ENCODE peak calls at places on chromosome 7, in nine cellular contexts. S, K, F, D, B, X, G, T and E are unnamed samples. For H3K4me1, the result is how much of the 10 kb centered on the place peaks cover.

GRCh38 chr7:43480581-43480980 is 102.3 kb upstream of the STK17A start:
- DNase-seq in S (no peak), K (no peak), F (no peak), D (peak), B (no peak), X (no peak), G (no peak), T (no peak), E (no peak)

GRCh38 chr7:98470131-98470985 is 69.5 kb upstream of the BAIAP2L1 start:
- DNase-seq in S (no peak), K (no peak), F (peak), D (no peak), B (no peak), X (no peak), G (no peak), T (no peak), E (peak)

GRCh38 chr7:94657771-94658693 is 2.1 kb upstream of the SGCE start:
- DNase-seq in S (peak), K (peak), F (peak), D (peak), B (peak), X (peak), G (peak), T (peak), E (peak)

GRCh38 chr7:5452937-5453540 is 29.4 kb upstream of the TNRC18 start:
- DNase-seq in S (no peak), K (no peak), F (no peak), D (peak), B (no peak), X (peak), G (peak), T (peak), E (no peak)

GRCh38 chr7:70565723-70566122 is 566.2 kb upstream of the GALNT17 start:
- DNase-seq in S (no peak), K (no peak), F (no peak), D (no peak), B (no peak), X (no peak), G (no peak), T (no peak), E (no peak)

GRCh38 chr7:160958-161725 is 31.2 kb upstream of the FAM20C start:
- DNase-seq in S (no peak), K (no peak), F (no peak), D (no peak), B (no peak), X (no peak), G (no peak), T (no peak), E (peak)

GRCh38 chr7:23544913-23545354 is 13.2 kb upstream of the TRA2A start:
- DNase-seq in S (peak), K (no peak), F (no peak), D (peak), B (peak), X (no peak), G (no peak), T (no peak), E (no peak)

GRCh38 chr7:87170828-87171227 is 18.6 kb downstream of the DMTF1 start:
- DNase-seq in S (no peak), K (no peak), F (no peak), D (no peak), B (no peak), X (no peak), G (no peak), T (no peak), E (no peak)

GRCh38 chr7:157709531-157710251 is 372.9 kb downstream of the DNAJB6 start:
- DNase-seq in S (no peak), K (peak), F (no peak), D (no peak), B (no peak), X (no peak), G (no peak), T (no peak), E (no peak)

GRCh38 chr7:5139998-5140397 is 50.0 kb upstream of the WIPI2 start:
- DNase-seq in S (peak), K (no peak), F (peak), D (peak), B (peak), X (no peak), G (no peak), T (peak), E (no peak)

GRCh38 chr7:118590107-118590506 is 365.6 kb downstream of the ANKRD7 start:
- DNase-seq in S (no peak), K (no peak), F (no peak), D (no peak), B (peak), X (no peak), G (no peak), T (no peak), E (no peak)

GRCh38 chr7:110591341-110591740 is 499.6 kb upstream of the LRRN3 start:
- DNase-seq in S (no peak), K (no peak), F (no peak), D (peak), B (no peak), X (no peak), G (no peak), T (no peak), E (no peak)

GRCh38 chr7:28708033-28708451 is 250.1 kb downstream of the TRIL start:
- DNase-seq in S (no peak), K (no peak), F (no peak), D (peak), B (no peak), X (no peak), G (peak), T (no peak), E (no peak)

GRCh38 chr7:568681-569035 is 49.0 kb upstream of the PDGFA start:
- DNase-seq in S (no peak), K (peak), F (no peak), D (peak), B (no peak), X (peak), G (no peak), T (no peak), E (peak)

DNA sequence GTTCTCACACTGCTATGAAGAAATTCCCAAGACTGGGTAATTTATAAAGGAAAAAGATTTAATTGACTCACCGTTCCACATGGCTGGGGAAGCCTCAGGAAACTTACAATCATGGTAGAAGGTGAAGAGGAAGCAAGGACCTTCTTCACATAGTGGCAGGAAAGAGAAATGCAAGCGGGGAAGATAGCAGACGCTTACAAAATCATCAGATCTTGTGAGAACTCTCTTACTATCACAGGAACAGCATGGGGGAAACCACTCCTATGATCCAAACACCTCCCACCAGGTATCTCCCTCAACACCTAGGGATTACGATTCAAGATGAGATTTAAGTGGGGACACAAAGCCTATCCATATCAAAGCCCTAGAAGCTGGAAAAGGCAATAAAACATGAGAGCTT is 130.8 kb downstream of the MDFIC start:
- DNase-seq in S (no peak), K (no peak), F (no peak), D (no peak), B (no peak), X (no peak), G (no peak), T (no peak), E (no peak)
- H3K4me1 ChIP-seq in S (under half), K (under half), F (under half), D (under half), B (under half), X (under half), G (under half), T (under half), E (under half)

DNA sequence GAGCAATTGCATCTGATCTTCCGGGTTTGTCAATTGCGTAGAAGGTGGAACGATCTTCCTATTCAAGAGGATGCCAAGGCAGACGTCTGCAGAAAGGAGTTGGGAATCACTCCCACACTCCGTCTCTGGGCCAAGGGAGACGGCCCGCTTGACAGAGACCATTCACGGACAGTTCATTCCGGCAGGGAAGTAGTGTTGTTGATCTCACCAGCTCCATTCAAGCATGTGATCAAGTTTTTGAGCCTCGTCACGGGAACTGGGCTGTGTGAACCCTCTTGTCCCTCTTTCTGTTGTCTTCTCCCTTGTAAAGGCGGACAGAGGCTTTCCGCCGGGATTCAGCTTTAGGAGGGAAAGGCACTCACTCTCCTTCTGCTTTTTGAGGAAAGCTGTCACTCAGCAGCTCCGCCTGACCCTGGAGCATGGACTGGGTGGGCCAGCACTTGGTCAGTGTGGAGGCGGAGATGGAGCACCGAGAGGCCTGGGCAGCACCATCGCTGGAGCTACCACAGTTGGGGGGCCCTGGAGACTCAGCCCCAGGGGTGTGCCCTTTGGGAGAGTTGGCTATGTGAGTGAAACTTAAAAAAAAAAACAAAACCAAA is 44.9 kb downstream of the SPDYE5 start:
- DNase-seq in S (no peak), K (no peak), F (no peak), D (no peak), B (no peak), X (no peak), G (no peak), T (no peak), E (no peak)
- TF ChIP-seq POLR2A in S (no peak), K (no peak), F (no peak), D (no peak), B (no peak), X (no peak), G (no peak), T (no peak), E (no peak)

GRCh38 chr7:74283858-74284447 is 5.3 kb upstream of the CLIP2 start:
- DNase-seq in S (no peak), K (no peak), F (no peak), D (peak), B (no peak), X (no peak), G (no peak), T (no peak), E (no peak)

GRCh38 chr7:74286131-74286530 is 3.1 kb upstream of the CLIP2 start:
- DNase-seq in S (no peak), K (no peak), F (no peak), D (no peak), B (no peak), X (no peak), G (no peak), T (no peak), E (no peak)

GRCh38 chr7:74284781-74285259 is 4.4 kb upstream of the CLIP2 start:
- DNase-seq in S (peak), K (no peak), F (peak), D (no peak), B (no peak), X (no peak), G (no peak), T (no peak), E (no peak)

GRCh38 chr7:74280985-74281384 is 8.2 kb upstream of the CLIP2 start:
- DNase-seq in S (no peak), K (no peak), F (no peak), D (peak), B (no peak), X (no peak), G (no peak), T (no peak), E (no peak)

GRCh38 chr7:74282748-74283459 is 6.3 kb upstream of the CLIP2 start:
- DNase-seq in S (no peak), K (no peak), F (no peak), D (no peak), B (no peak), X (no peak), G (no peak), T (no peak), E (no peak)
- H3K4me1 ChIP-seq in S (under half), K (under half), F (under half), D (under half), B (half or more), X (under half), G (under half), T (under half), E (under half)

GRCh38 chr7:150313870-150314269 is 9.3 kb upstream of the LRRC61 start:
- DNase-seq in S (no peak), K (no peak), F (no peak), D (no peak), B (no peak), X (no peak), G (no peak), T (no peak), E (no peak)

GRCh38 chr7:150311711-150312110 is 11.4 kb upstream of the LRRC61 start:
- DNase-seq in S (no peak), K (no peak), F (no peak), D (no peak), B (no peak), X (no peak), G (no peak), T (no peak), E (no peak)

GRCh38 chr7:150311146-150311545 is 12.0 kb upstream of the LRRC61 start:
- DNase-seq in S (no peak), K (no peak), F (no peak), D (no peak), B (no peak), X (no peak), G (no peak), T (no peak), E (no peak)

GRCh38 chr7:150314639-150315239 is 8.4 kb upstream of the LRRC61 start:
- DNase-seq in S (no peak), K (no peak), F (no peak), D (no peak), B (no peak), X (no peak), G (no peak), T (no peak), E (no peak)

DNA sequence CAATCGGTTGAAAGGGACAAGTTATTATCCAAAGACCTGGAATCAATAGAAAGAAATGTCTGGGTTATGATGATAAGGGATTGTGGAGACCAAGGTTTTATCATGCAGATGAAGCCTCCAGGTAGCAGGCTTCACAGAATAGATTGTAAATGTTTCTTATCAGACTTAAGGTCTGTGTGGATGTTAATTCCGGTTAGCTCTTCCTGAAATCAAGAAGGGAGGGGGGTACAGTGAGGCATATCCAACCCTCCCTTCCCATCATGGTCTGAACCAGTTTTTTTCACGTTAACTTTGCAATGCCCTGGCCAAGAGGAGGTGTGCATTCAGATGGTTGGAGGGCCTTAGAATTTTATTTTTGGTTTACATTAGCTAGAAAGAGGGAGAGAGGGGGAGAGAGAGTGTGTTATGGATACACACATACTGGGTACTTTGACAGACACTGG is 9.8 kb upstream of the LRRC61 start:
- DNase-seq in S (no peak), K (no peak), F (no peak), D (no peak), B (no peak), X (no peak), G (no peak), T (no peak), E (no peak)
- TF ChIP-seq POLR2A in S (no peak), K (no peak), F (no peak), D (no peak), B (no peak), X (no peak), G (no peak), T (no peak), E (no peak)

GRCh38 chr7:47636111-47636692 is 54.3 kb upstream of the TNS3 start:
- DNase-seq in S (no peak), K (peak), F (no peak), D (no peak), B (no peak), X (no peak), G (no peak), T (no peak), E (no peak)
- H3K4me1 ChIP-seq in S (under half), K (under half), F (under half), D (under half), B (under half), X (under half), G (under half), T (under half), E (under half)